ENCODE peak calls at places on chromosomes 5 and 9, in ten cellular contexts. P is glutamatergic neuron; Z is CD8-positive, alpha-beta T cell; D is astrocyte; K is bronchial epithelial cell; U is GM13977; W is lower leg skin; G is endothelial cell; C is Peyer's patch; T is retinal pigment epithelial cell. E is an unnamed sample.

GRCh38 chr5:153900703-153901395 is 137.9 kb downstream of the FAM114A2 start:
- DNase-seq in P (no peak), Z (no peak), D (peak), K (peak), U (no peak), W (no peak), G (no peak), C (no peak), T (no peak), E (no peak)

GRCh38 chr9:134618823-134619454 is 22.7 kb upstream of the COL5A1 start:
- DNase-seq in P (no peak), Z (no peak), D (no peak), K (no peak), U (no peak), W (peak), G (no peak), C (peak), T (no peak), E (no peak)

GRCh38 chr5:29016067-29016466 is 1977.7 kb upstream of the CDH9 start:
- DNase-seq in P (no peak), Z (no peak), D (no peak), K (no peak), U (no peak), W (no peak), G (no peak), C (no peak), T (no peak), E (no peak)

GRCh38 chr9:1042466-1042865 is 7.7 kb upstream of the DMRT2 start:
- DNase-seq in P (peak), Z (no peak), D (no peak), K (no peak), U (peak), W (no peak), G (peak), C (no peak), T (no peak), E (peak)

GRCh38 chr5:134460551-134460950 is 48.9 kb upstream of the CDKN2AIPNL start:
- DNase-seq in P (no peak), Z (no peak), D (no peak), K (no peak), U (no peak), W (peak), G (no peak), C (peak), T (no peak), E (no peak)

GRCh38 chr9:124099860-124100259 is 88.3 kb downstream of the LHX2 start:
- DNase-seq in P (no peak), Z (no peak), D (no peak), K (no peak), U (no peak), W (no peak), G (no peak), C (no peak), T (no peak), E (no peak)

GRCh38 chr9:87406545-87407166 is 91.0 kb upstream of the DAPK1 start:
- DNase-seq in P (no peak), Z (no peak), D (no peak), K (peak), U (no peak), W (no peak), G (no peak), C (no peak), T (no peak), E (no peak)

GRCh38 chr5:127338501-127338900 is 47.9 kb downstream of the MEGF10 start:
- DNase-seq in P (no peak), Z (no peak), D (no peak), K (no peak), U (no peak), W (no peak), G (no peak), C (no peak), T (no peak), E (no peak)

GRCh38 chr9:134410835-134411217 is 84.6 kb downstream of the RXRA start:
- DNase-seq in P (no peak), Z (no peak), D (no peak), K (no peak), U (no peak), W (no peak), G (no peak), C (no peak), T (no peak), E (no peak)

GRCh38 chr5:159156839-159157238 is 52.5 kb downstream of the RNF145 start:
- DNase-seq in P (no peak), Z (peak), D (peak), K (peak), U (peak), W (no peak), G (peak), C (peak), T (no peak), E (no peak)

GRCh38 chr5:141814064-141814982 is 63.9 kb downstream of the PCDH1 start:
- DNase-seq in P (peak), Z (peak), D (no peak), K (peak), U (peak), W (no peak), G (peak), C (peak), T (no peak), E (no peak)

GRCh38 chr5:102792705-102793104 is 37.6 kb downstream of the PAM start:
- DNase-seq in P (no peak), Z (no peak), D (no peak), K (peak), U (no peak), W (no peak), G (no peak), C (no peak), T (no peak), E (no peak)

DNA sequence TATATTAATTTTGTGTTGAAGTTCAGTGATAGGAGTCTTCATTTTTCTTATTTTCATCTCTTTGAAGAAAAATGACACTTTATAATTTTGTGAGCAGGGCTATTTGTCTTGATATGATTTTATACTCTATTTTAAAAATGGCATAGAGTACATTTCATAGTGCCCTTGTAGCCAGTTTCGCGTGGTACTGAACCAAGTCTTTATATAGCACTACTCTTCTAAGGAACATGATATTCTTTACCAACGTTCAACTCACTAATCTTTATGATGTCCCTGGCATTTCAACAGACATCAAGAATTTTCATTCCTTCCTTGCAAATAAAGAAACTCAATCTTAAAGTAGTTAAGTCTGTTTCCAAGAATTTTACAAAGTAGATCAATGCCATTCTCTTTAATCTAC is 41.5 kb upstream of the HOMER1 start:
- DNase-seq in P (no peak), Z (no peak), D (no peak), K (no peak), U (no peak), W (no peak), G (no peak), C (no peak), T (no peak), E (no peak)
- TF ChIP-seq CTCF in P (no peak), Z (no peak), D (no peak), K (no peak), U (no peak), W (no peak), G (no peak), C (no peak), T (no peak), E (no peak)

GRCh38 chr5:93904917-93905316 is 163.5 kb upstream of the POU5F2 start:
- DNase-seq in P (no peak), Z (no peak), D (no peak), K (no peak), U (no peak), W (no peak), G (no peak), C (no peak), T (no peak), E (no peak)
- TF ChIP-seq CTCF in P (no peak), Z (no peak), D (no peak), K (no peak), U (no peak), W (no peak), G (no peak), C (no peak), T (no peak), E (no peak)

GRCh38 chr9:36728651-36729520 is 156.2 kb downstream of the MELK start:
- DNase-seq in P (peak), Z (peak), D (peak), K (peak), U (peak), W (no peak), G (peak), C (peak), T (peak), E (peak)
- TF ChIP-seq CTCF in P (peak), Z (peak), D (peak), K (peak), U (peak), W (no peak), G (peak), C (peak), T (peak), E (peak)

GRCh38 chr5:60595183-60595582 is 104.8 kb downstream of the DEPDC1B start:
- DNase-seq in P (no peak), Z (no peak), D (no peak), K (peak), U (no peak), W (no peak), G (no peak), C (no peak), T (no peak), E (no peak)

GRCh38 chr5:60585618-60586017 is 114.3 kb downstream of the DEPDC1B start:
- DNase-seq in P (no peak), Z (no peak), D (no peak), K (no peak), U (no peak), W (no peak), G (no peak), C (no peak), T (no peak), E (no peak)

GRCh38 chr5:60586307-60586901 is 113.6 kb downstream of the DEPDC1B start:
- DNase-seq in P (no peak), Z (no peak), D (peak), K (peak), U (peak), W (no peak), G (no peak), C (no peak), T (no peak), E (no peak)

GRCh38 chr5:60594715-60595114 is 105.3 kb downstream of the DEPDC1B start:
- DNase-seq in P (no peak), Z (no peak), D (no peak), K (no peak), U (no peak), W (no peak), G (no peak), C (no peak), T (no peak), E (no peak)

GRCh38 chr5:60590172-60590571 is 109.8 kb downstream of the DEPDC1B start:
- DNase-seq in P (no peak), Z (no peak), D (no peak), K (no peak), U (no peak), W (no peak), G (no peak), C (no peak), T (no peak), E (no peak)
- TF ChIP-seq CTCF in P (no peak), Z (no peak), D (no peak), K (no peak), U (no peak), W (no peak), G (no peak), C (no peak), T (no peak), E (no peak)

DNA sequence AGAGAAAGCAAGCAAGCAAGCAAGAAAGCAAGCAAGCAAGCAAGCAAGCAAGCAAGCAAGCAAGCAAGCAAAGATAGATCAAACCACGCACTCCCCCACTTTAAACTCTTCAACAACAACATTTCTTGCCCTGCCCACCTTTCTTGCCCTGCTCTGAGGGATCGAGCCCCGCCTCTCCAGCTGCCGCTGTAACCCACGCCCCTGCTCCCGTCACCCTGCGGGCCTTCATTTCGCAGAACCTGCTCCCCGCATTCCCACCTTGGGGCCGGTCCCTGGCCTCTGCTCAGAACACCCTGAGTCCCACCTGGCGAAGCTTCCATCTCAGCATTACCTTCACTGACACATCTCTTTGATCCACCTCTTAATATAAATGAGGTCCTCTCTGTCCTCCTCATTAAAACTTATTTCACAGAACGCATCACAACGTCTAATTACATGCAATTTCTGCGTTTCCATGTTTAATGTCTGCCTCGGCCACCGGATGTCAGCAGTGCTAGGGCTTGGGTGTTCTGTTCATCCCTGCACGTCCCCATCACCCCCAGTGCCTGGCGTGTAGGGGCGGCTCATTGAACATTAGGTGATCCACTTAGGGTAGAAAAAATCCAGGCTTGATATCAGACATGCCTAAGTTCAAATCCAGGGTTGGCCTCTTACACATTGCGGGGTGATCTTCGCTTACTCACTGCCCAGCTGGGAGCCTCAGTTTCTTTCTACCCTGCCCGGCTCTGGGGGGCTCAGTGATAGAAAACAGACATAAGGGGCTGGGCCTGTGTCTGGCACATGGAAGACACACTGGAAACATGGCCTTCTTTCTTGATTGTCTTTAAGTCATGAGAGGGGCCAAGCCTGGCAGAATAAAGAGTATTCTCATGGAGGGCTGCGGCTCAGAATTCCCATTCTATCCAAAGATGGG is 187.6 kb downstream of the DAB2IP start:
- DNase-seq in P (no peak), Z (no peak), D (no peak), K (no peak), U (no peak), W (peak), G (no peak), C (peak), T (no peak), E (no peak)
- TF ChIP-seq CTCF in P (no peak), Z (no peak), D (no peak), K (no peak), U (no peak), W (no peak), G (no peak), C (no peak), T (peak), E (no peak)

GRCh38 chr5:101590384-101590783 is 687.3 kb upstream of the ST8SIA4 start:
- DNase-seq in P (no peak), Z (no peak), D (no peak), K (peak), U (peak), W (no peak), G (no peak), C (no peak), T (no peak), E (no peak)
- TF ChIP-seq CTCF in P (no peak), Z (no peak), D (peak), K (peak), U (peak), W (no peak), G (peak), C (no peak), T (peak), E (no peak)

DNA sequence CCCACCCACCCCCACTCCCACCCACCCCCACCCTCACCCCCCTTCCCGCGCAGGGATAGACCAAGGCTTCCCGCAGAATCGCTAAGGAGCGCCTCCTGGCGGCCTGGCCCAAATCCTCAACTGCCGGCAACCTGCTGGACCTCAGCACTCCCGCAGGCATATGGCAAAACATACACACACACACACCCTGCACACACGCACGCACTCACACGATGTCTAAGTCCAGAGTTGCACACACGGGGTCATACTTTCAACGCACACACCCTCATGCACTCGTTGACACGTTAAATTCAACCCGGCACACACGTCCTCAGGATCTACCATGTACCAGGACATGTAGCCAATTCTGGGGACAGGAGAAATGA is 1.7 kb downstream of the CPLX2 start:
- DNase-seq in P (peak), Z (no peak), D (no peak), K (no peak), U (peak), W (no peak), G (peak), C (no peak), T (no peak), E (no peak)
- TF ChIP-seq CTCF in P (peak), Z (no peak), D (no peak), K (peak), U (peak), W (no peak), G (no peak), C (no peak), T (peak), E (no peak)

E was measured in mesothelial cell of epicardium.